ENCODE peak calls at places on chromosomes 11 and 22, in ten cellular contexts. X is neural crest cell; P is activated CD4-positive, alpha-beta T cell treated with anti-CD3 and anti-CD28 coated beads for 24 hours; C is brain microvascular endothelial cell; F is PC-9; M is stimulated activated CD8-positive, alpha-beta memory T cell treated with anti-CD3 and anti-CD28 coated beads, Interleukin-12 subunit alpha, Interleukin-12 subunit beta, amount 100 ng/mL, for 4 hours; V is fibroblast of the aortic adventitia; U is ureter; N is IMR-90; Z is pancreas. E is an unnamed sample.

GRCh38 chr22:35134637-35135036 is 68.7 kb downstream of the ISX start:
- DNase-seq in X (no peak), P (no peak), C (no peak), F (no peak), M (no peak), V (no peak), U (no peak), N (no peak), Z (no peak), E (no peak)

GRCh38 chr22:25068701-25069100 is 116.2 kb downstream of the KIAA1671 start:
- DNase-seq in X (no peak), P (no peak), C (no peak), F (no peak), M (no peak), V (no peak), U (no peak), N (no peak), Z (no peak), E (no peak)

GRCh38 chr11:44627911-44628729 is 62.7 kb downstream of the CD82 start:
- DNase-seq in X (peak), P (no peak), C (no peak), F (no peak), M (no peak), V (peak), U (peak), N (peak), Z (peak), E (no peak)

GRCh38 chr22:49967333-49968241 is 7.0 kb downstream of the PIM3 start:
- DNase-seq in X (peak), P (no peak), C (no peak), F (no peak), M (no peak), V (peak), U (peak), N (no peak), Z (peak), E (no peak)

GRCh38 chr11:58075781-58076180 is 45.0 kb downstream of the OR6Q1 start:
- DNase-seq in X (no peak), P (no peak), C (no peak), F (no peak), M (no peak), V (no peak), U (no peak), N (peak), Z (no peak), E (no peak)

GRCh38 chr11:76266269-76266668 is 60.0 kb upstream of the WNT11 start:
- DNase-seq in X (no peak), P (no peak), C (peak), F (peak), M (no peak), V (peak), U (no peak), N (peak), Z (no peak), E (no peak)

GRCh38 chr11:16356751-16357365 is 512 bp upstream of the SOX6 start:
- DNase-seq in X (no peak), P (no peak), C (peak), F (no peak), M (no peak), V (peak), U (no peak), N (peak), Z (no peak), E (no peak)

GRCh38 chr11:60164550-60165075 is 18.3 kb downstream of the MS4A6A start:
- DNase-seq in X (no peak), P (no peak), C (no peak), F (no peak), M (no peak), V (no peak), U (no peak), N (no peak), Z (no peak), E (no peak)

GRCh38 chr11:65726660-65727059 is 6.1 kb upstream of the RNASEH2C start:
- DNase-seq in X (no peak), P (no peak), C (no peak), F (no peak), M (no peak), V (no peak), U (no peak), N (no peak), Z (no peak), E (no peak)

GRCh38 chr11:69940246-69940610 is 121.0 kb upstream of the FGF3 start:
- DNase-seq in X (no peak), P (no peak), C (no peak), F (no peak), M (no peak), V (no peak), U (no peak), N (no peak), Z (no peak), E (no peak)

GRCh38 chr11:44400431-44400830 is 90.5 kb upstream of the ALX4 start:
- DNase-seq in X (no peak), P (no peak), C (no peak), F (no peak), M (no peak), V (no peak), U (no peak), N (no peak), Z (no peak), E (no peak)

GRCh38 chr11:128509990-128510389 is 77.4 kb downstream of the ETS1 start:
- DNase-seq in X (no peak), P (no peak), C (no peak), F (no peak), M (no peak), V (peak), U (no peak), N (peak), Z (no peak), E (no peak)

GRCh38 chr11:80855975-80856524 is 1415.2 kb upstream of the TENM4 start:
- DNase-seq in X (no peak), P (no peak), C (peak), F (no peak), M (no peak), V (peak), U (no peak), N (no peak), Z (no peak), E (no peak)

GRCh38 chr11:86916330-86916729 is 38.9 kb downstream of the FZD4 start:
- DNase-seq in X (no peak), P (no peak), C (peak), F (peak), M (no peak), V (peak), U (no peak), N (peak), Z (no peak), E (no peak)

GRCh38 chr11:71263391-71263790 is 11.0 kb upstream of the SHANK2 start:
- DNase-seq in X (no peak), P (no peak), C (peak), F (no peak), M (no peak), V (peak), U (no peak), N (peak), Z (no peak), E (no peak)

GRCh38 chr22:23055448-23056179 is 14.7 kb upstream of the GNAZ start:
- DNase-seq in X (no peak), P (no peak), C (no peak), F (no peak), M (no peak), V (no peak), U (no peak), N (no peak), Z (no peak), E (no peak)

E was measured in activated T-helper 1 cell treated with Interleukin-2 at 50 U/mL for 16 hours.